ENCODE peak calls at places on chromosome 10, in four cellular contexts. N is neural crest cell, D is stomach, S is AG09309. L is an unnamed sample.

GRCh38 chr10:114404171-114405010 is at the start of gene AFAP1L2:
- DNase-seq in D (peak; percentile 57), N (peak; percentile 13), S (no peak), L (peak; percentile 16)

GRCh38 chr10:76874151-76874550 is 763.5 kb downstream of the KCNMA1 start:
- DNase-seq in D (no peak), N (no peak), S (no peak), L (no peak)

GRCh38 chr10:44675086-44675874 is 235.9 kb upstream of the TMEM72 start:
- DNase-seq in D (no peak), N (no peak), S (no peak), L (no peak)

GRCh38 chr10:93894516-93895378 is 969 bp downstream of the SLC35G1 start:
- DNase-seq in S (no peak), N (no peak), D (no peak), L (peak; percentile 6)

GRCh38 chr10:72692057-72692891 is at the start of gene MCU:
- DNase-seq in D (peak; percentile 97), N (peak; percentile 83), S (peak; percentile 68), L (peak; percentile 91)

GRCh38 chr10:102814873-102815661 is 22.1 kb downstream of the CYP17A1 start:
- DNase-seq in S (no peak), N (no peak), D (peak; percentile 66), L (no peak)

GRCh38 chr10:101444058-101444457 is 90.1 kb downstream of the BTRC start:
- DNase-seq in D (no peak), S (no peak), N (no peak), L (no peak)

GRCh38 chr10:49645417-49646255 is 31.8 kb downstream of the CHAT start:
- DNase-seq in D (peak; percentile 8), N (no peak), S (no peak), L (no peak)

GRCh38 chr10:15112657-15113056 is 15.5 kb downstream of the RPP38 start:
- DNase-seq in D (no peak), N (no peak), S (no peak), L (no peak)

GRCh38 chr10:3398825-3399646 is 226.5 kb upstream of the PITRM1 start:
- DNase-seq in N (peak; percentile 52), S (no peak), D (no peak), L (no peak)

GRCh38 chr10:79071535-79071923 is 2.8 kb downstream of the ZMIZ1 start:
- DNase-seq in D (no peak), S (no peak), N (peak; percentile 29), L (no peak)

GRCh38 chr10:110686941-110687340 is 42.8 kb downstream of the RBM20 start:
- DNase-seq in N (no peak), D (no peak), S (no peak), L (no peak)

GRCh38 chr10:62554632-62555199 is 180.5 kb downstream of the ZNF365 start:
- DNase-seq in S (no peak), N (no peak), D (no peak), L (no peak)

GRCh38 chr10:5442056-5442989 is 30.0 kb downstream of the NET1 start:
- DNase-seq in D (no peak), S (no peak), N (peak; percentile 31), L (peak; percentile 49)

GRCh38 chr10:30074933-30075332 is 15.5 kb upstream of the JCAD start:
- DNase-seq in S (no peak), N (no peak), D (no peak), L (no peak)

GRCh38 chr10:128568491-128568890 is 442.3 kb upstream of the MKI67 start:
- DNase-seq in N (no peak), S (no peak), D (no peak), L (no peak)

GRCh38 chr10:114638874-114639625 is 19.0 kb downstream of the ABLIM1 start:
- DNase-seq in D (no peak), S (peak; percentile 98), N (no peak), L (no peak)

GRCh38 chr10:117223413-117224035 is 17.4 kb upstream of the SLC18A2 start:
- DNase-seq in S (no peak), N (no peak), D (no peak), L (no peak)

GRCh38 chr10:117224881-117225280 is 16.0 kb upstream of the SLC18A2 start:
- DNase-seq in S (no peak), N (no peak), D (no peak), L (no peak)

GRCh38 chr10:117224036-117224430 is 16.9 kb upstream of the SLC18A2 start:
- DNase-seq in N (no peak), S (no peak), D (no peak), L (no peak)

GRCh38 chr10:117228210-117228609 is 12.7 kb upstream of the SLC18A2 start:
- DNase-seq in N (no peak), D (no peak), S (no peak), L (no peak)

GRCh38 chr10:117226813-117227451 is 14.0 kb upstream of the SLC18A2 start:
- DNase-seq in D (peak; percentile 42), N (no peak), S (peak; percentile 2), L (peak; percentile 55)
- TF ChIP-seq CTCF in D (no peak), N (peak; percentile 51), S (peak; percentile 59), L (peak; percentile 28)

DNA sequence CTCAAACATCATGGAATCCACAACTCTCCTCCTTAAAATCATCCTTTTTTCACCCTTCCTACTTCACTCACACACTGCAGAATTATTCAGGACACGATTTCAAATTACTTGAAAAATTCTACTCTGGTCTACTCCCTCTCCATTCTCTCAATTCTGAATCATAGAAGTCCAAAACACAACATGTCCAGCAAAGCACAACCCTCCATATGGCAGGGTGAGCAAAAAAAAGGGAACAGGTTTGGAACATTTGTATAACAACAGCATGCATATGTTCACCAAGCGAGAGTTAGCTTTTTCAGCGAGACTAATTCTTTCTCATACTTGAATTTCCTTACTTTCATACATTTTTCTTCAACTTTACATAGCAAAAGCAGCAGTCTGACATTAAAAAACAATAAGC is 73.4 kb downstream of the ABI1 start:
- DNase-seq in D (no peak), N (no peak), S (no peak), L (no peak)
- TF ChIP-seq CTCF in D (no peak), N (no peak), S (no peak), L (no peak)

DNA sequence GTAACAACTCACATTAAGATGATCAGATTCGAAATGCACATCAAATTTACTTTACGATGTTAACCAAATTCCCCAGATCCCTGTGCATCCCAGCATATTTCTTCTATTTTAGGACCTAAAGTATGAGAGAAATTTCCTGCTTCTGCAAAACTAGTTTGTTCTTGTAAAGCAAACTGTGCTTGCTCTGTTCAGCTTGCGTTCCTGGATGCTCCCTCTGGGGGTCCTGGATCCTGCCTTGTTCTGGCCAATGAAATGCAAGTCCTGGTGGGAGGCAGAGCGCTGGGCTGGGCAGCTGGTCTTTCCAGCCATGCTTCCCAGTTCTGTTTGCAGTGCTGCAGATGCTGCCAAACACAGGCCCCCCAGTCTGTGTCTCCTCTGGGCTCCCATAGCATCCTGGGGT is 39.6 kb downstream of the PLAU start:
- DNase-seq in D (no peak), N (peak; percentile 26), S (no peak), L (no peak)
- TF ChIP-seq CTCF in D (no peak), N (no peak), S (no peak), L (no peak)

GRCh38 chr10:70131560-70131937 is 1.1 kb downstream of the AIFM2 start:
- DNase-seq in S (no peak), D (no peak), N (no peak), L (no peak)

GRCh38 chr10:70135684-70136083 is 3.1 kb upstream of the AIFM2 start:
- DNase-seq in D (peak; percentile 20), S (no peak), N (no peak), L (no peak)

GRCh38 chr10:70130878-70131559 is 1.6 kb downstream of the AIFM2 start:
- DNase-seq in D (no peak), N (no peak), S (peak; percentile 58), L (no peak)

GRCh38 chr10:70135046-70135445 is 2.4 kb upstream of the AIFM2 start:
- DNase-seq in S (no peak), N (no peak), D (peak; percentile 11), L (no peak)

DNA sequence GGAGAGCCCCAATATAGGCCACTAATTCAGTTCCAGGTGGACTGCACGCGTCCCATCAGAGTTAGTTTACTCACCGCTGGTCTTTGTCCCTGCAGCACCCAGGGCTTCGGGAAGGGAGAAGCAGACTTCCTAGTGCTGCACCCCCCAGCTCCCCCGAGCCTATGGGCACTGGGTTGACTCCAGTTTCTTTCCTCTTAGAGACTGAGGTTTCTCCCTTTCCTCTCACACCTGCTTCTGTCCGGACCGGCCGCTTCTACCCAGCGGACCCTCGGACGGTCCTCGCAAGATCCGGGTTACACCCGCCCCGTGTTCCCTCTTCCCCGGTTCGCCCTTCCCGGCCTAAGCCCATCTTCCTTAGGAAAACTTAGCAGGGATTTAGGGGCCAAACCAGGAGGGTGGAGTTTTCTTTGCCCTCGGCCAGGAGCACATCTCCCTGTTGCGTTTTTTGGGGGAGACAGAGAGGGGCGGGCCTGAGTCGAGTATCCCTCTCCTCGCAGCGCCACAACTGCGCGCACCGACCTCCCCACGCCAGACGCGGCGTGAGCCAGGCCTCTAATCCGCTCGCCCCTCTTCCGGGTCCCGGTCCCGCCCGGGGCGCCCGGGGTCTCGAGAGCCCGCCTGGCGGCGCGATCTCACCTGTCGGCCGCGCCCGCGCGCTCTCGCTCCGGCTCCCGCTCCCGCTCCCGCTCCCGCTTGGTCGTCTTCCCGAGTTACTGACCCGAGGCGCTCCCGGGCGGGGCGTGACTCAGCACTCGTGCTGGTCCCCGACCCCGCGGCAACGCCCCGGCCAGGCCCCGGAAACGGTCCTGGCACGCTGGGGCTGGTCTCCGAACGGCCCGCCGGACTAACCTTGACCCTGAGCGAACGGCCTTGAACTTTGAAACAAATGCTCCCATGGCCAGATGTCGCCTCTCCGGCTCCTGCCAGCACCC is at the start of gene AIFM2:
- DNase-seq in S (peak; percentile 14), N (peak; percentile 29), D (peak; percentile 89), L (peak; percentile 37)
- TF ChIP-seq CTCF in S (no peak), N (peak; percentile 29), D (no peak), L (no peak)

GRCh38 chr10:97321032-97321806 is 2.1 kb downstream of the FRAT1 start:
- DNase-seq in D (no peak), N (peak; percentile 18), S (no peak), L (peak; percentile 60)

GRCh38 chr10:97318772-97319651 is at the start of gene FRAT1:
- DNase-seq in S (peak; percentile 77), D (peak; percentile 94), N (peak; percentile 88), L (peak; percentile 88)

GRCh38 chr10:97321807-97322195 is 2.7 kb downstream of the FRAT1 start:
- DNase-seq in N (no peak), D (no peak), S (no peak), L (no peak)

GRCh38 chr10:97320480-97321031 is 1.5 kb downstream of the FRAT1 start:
- DNase-seq in N (no peak), S (no peak), D (peak; percentile 29), L (no peak)

GRCh38 chr10:97319671-97320479 is 804 bp downstream of the FRAT1 start:
- DNase-seq in N (peak; percentile 46), S (no peak), D (peak; percentile 70), L (peak; percentile 65)
- TF ChIP-seq CTCF in N (no peak), S (no peak), D (no peak), L (no peak)

GRCh38 chr10:17255512-17255911 is 27.5 kb downstream of the VIM start:
- DNase-seq in N (no peak), S (no peak), D (no peak), L (no peak)

GRCh38 chr10:17249820-17250219 is 21.8 kb downstream of the VIM start:
- DNase-seq in D (no peak), S (no peak), N (no peak), L (no peak)

GRCh38 chr10:17247210-17247609 is 19.2 kb downstream of the VIM start:
- DNase-seq in N (no peak), S (no peak), D (no peak), L (no peak)

GRCh38 chr10:17248964-17249363 is 20.9 kb downstream of the VIM start:
- DNase-seq in S (no peak), N (no peak), D (no peak), L (no peak)

GRCh38 chr10:17250736-17251135 is 22.7 kb downstream of the VIM start:
- DNase-seq in D (no peak), S (no peak), N (no peak), L (no peak)
- TF ChIP-seq CTCF in D (no peak), S (no peak), N (no peak), L (no peak)

L was measured in endothelial cell.